ENCODE peak calls at places on chromosome 18, in eight cellular contexts. G is mammary epithelial cell, T is thyroid gland, W is caudate nucleus, L is right atrium auricular region, H is lower lobe of right lung, V is dorsolateral prefrontal cortex, Y is spleen. A is an unnamed sample.

GRCh38 chr18:3046216-3046808 is 33.4 kb upstream of the LPIN2 start:
- DNase-seq in G (no peak), T (no peak), W (no peak), L (no peak), H (no peak), V (no peak), Y (no peak), A (no peak)

GRCh38 chr18:5238371-5238758 is 41.3 kb upstream of the AKAIN1 start:
- DNase-seq in G (no peak), T (peak), W (no peak), L (peak), H (peak), V (peak), Y (peak), A (no peak)

GRCh38 chr18:55706893-55707292 is 118.9 kb upstream of the TCF4 start:
- DNase-seq in G (peak), T (no peak), W (no peak), L (no peak), H (no peak), V (no peak), Y (no peak), A (no peak)

GRCh38 chr18:55109818-55110414 is 150.7 kb upstream of the CCDC68 start:
- DNase-seq in G (no peak), T (no peak), W (no peak), L (no peak), H (no peak), V (no peak), Y (no peak), A (no peak)

GRCh38 chr18:10041180-10041579 is 127.4 kb downstream of the VAPA start:
- DNase-seq in G (no peak), T (peak), W (no peak), L (peak), H (no peak), V (no peak), Y (no peak), A (no peak)

GRCh38 chr18:75170916-75171315 is 38.0 kb downstream of the PTGR3 start:
- DNase-seq in G (no peak), T (no peak), W (no peak), L (peak), H (no peak), V (no peak), Y (no peak), A (no peak)

GRCh38 chr18:50286391-50287027 is 983 bp downstream of the CXXC1 start:
- DNase-seq in G (peak), T (no peak), W (no peak), L (no peak), H (no peak), V (no peak), Y (peak), A (no peak)

GRCh38 chr18:53864758-53865157 is 359.7 kb downstream of the MBD2 start:
- DNase-seq in G (peak), T (no peak), W (no peak), L (no peak), H (no peak), V (no peak), Y (no peak), A (no peak)

GRCh38 chr18:74294526-74294925 is 2.8 kb upstream of the CYB5A start:
- DNase-seq in G (no peak), T (no peak), W (no peak), L (no peak), H (no peak), V (no peak), Y (no peak), A (no peak)

GRCh38 chr18:9433616-9434239 is 41.6 kb upstream of the RALBP1 start:
- DNase-seq in G (no peak), T (no peak), W (no peak), L (no peak), H (no peak), V (no peak), Y (no peak), A (no peak)

GRCh38 chr18:42929857-42930256 is 185.6 kb downstream of the RIT2 start:
- DNase-seq in G (peak), T (no peak), W (no peak), L (no peak), H (no peak), V (no peak), Y (no peak), A (no peak)
- H3K27ac ChIP-seq in G (no peak), T (no peak), W (no peak), L (no peak), H (no peak), V (no peak), Y (no peak), A (no peak)

GRCh38 chr18:51361130-51361860 is 163.8 kb upstream of the MEX3C start:
- DNase-seq in G (no peak), T (no peak), W (no peak), L (no peak), H (no peak), V (no peak), Y (no peak), A (no peak)
- H3K27ac ChIP-seq in G (no peak), T (no peak), W (no peak), L (peak), H (no peak), V (no peak), Y (peak), A (no peak)

DNA sequence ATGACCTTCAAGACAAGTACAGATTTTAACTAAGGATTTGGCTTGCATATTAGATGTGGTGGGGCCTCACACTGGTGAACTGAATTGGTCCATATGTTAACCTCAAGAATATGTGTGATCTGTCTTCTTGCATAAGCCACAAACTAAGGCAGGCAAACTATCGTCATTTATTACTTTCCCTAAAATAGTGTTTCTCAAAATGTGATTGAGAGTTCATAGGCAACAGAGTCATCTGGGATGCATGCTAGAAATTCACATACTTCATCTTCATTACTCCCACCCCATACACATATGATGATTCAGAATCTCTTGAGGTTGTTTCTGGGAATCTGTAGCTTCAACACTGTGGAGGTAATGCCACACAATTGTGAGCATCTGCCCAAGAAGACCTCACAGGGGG is 822.8 kb upstream of the CDH2 start:
- DNase-seq in G (no peak), T (no peak), W (no peak), L (no peak), H (no peak), V (no peak), Y (no peak), A (no peak)
- H3K27ac ChIP-seq in G (no peak), T (no peak), W (no peak), L (no peak), H (no peak), V (no peak), Y (no peak), A (no peak)

DNA sequence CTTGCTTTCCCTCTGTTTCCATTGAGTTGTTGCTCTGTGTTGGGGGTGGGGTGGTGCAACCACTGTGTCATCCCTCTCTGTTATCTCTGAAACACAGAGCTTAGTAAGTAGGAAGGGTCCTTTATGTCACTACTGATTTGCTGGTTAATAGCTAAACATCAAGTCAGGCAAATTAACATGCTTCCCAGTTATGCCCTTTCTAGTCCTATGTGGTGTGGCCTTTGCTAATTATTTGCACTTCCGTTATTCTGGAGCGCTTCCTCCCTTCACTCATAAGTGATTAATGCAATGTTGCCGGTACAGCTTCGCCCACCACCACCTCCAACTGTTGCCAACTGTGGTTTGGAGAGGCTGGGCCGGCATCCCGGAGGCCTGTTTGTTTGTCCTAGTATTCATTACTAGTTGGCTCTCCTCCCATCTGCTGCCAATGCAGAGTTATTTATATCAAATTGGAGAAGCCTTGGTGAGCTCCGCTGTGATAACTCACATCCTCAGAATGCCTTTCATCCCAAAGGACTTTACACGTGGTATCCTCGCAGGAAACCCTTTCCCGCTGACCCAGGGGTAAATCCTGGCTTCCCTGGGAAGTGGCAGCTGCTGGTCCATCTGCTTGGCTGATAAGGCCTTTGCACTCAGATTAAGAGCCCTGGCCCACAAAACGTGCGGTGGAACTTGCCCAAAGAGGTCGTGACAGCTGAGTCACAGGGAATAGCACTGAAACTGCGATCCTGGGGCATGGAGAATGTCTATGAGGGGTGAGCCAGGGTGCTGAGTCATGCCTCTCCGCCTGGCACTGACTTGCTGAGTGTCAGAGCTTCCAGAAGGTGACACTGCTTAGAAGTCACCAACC is 72.1 kb upstream of the ZCCHC2 start:
- DNase-seq in G (peak), T (peak), W (no peak), L (peak), H (peak), V (no peak), Y (peak), A (no peak)
- H3K27ac ChIP-seq in G (peak), T (peak), W (no peak), L (peak), H (peak), V (no peak), Y (peak), A (no peak)

DNA sequence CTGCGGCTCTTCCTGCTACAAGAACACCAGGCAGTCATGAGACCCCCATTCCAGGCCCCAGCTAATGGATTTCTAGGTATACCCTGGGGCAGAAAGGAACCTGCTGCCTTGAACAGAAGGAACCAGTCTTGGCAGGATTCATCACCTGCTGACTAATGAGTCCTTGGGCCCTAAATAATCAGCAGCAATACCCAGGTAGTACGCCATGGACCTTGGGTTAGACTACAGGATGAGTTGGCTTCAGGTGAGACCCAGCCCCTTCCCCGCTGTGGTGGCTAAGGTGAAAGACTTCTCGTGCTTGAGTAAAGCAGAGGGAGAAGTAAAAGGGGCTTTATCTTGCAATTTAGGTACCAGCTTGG is 105.0 kb downstream of the SPIRE1 start:
- DNase-seq in G (peak), T (no peak), W (no peak), L (no peak), H (no peak), V (no peak), Y (no peak), A (no peak)
- H3K27ac ChIP-seq in G (no peak), T (no peak), W (no peak), L (no peak), H (peak), V (no peak), Y (no peak), A (no peak)

GRCh38 chr18:79934311-79935097 is 16.9 kb downstream of the SLC66A2 start:
- DNase-seq in G (no peak), T (no peak), W (no peak), L (no peak), H (peak), V (peak), Y (peak), A (no peak)
- H3K27ac ChIP-seq in G (no peak), T (peak), W (peak), L (no peak), H (peak), V (peak), Y (peak), A (no peak)

DNA sequence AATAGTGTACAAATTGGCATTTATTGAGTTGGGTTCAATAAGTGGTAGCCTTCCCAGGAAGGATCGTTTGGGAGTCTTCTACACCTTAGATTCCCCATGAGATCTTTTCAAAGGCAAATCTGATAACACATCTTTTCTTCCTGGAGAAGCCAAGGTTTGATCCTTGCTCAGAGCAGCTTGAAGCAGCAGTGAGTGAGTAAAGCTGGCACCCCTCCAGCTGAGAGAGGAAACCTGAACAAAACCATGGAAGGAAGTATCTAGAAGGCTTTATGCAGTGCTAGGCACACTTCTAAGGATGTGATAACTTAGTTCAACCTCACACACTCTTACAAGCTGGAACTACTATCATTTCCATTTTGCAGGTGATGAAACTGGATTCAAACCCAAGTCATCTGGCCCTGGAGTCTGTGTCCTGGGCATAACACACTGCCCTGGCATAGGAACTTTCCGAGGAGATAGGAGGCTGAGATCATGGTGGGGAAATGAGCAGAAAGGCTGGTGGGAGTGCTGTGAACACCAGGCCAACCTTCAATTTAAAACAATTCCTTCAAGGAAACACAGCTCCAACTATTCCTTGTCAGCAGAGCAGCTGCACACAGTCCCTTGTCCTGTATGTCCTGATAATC is 71.3 kb downstream of the CTAGE1 start:
- DNase-seq in G (peak), T (peak), W (no peak), L (peak), H (no peak), V (no peak), Y (no peak), A (no peak)
- H3K27ac ChIP-seq in G (no peak), T (peak), W (no peak), L (peak), H (peak), V (no peak), Y (peak), A (no peak)

DNA sequence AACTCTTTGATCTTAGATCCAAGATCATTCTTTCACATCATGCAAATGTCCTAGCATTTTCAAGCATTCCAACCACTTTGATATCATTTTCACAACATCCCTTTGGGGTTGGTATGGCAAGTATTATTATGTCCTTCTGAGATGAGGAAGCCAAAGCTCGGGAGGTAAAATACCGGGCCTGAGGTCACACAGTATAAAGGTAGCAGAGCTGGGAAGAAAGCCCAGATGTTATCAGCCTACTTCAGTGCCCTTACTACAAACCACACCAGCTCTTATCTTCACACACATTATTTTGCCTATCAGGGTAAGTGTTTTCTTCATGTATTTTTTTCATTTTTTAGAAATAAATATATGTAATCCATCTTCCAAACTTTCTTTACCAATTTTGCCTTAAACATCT is 4.2 kb upstream of the B4GALT6 start:
- DNase-seq in G (no peak), T (no peak), W (no peak), L (no peak), H (no peak), V (no peak), Y (no peak), A (no peak)
- H3K27ac ChIP-seq in G (no peak), T (no peak), W (no peak), L (no peak), H (no peak), V (no peak), Y (no peak), A (no peak)

A was measured in substantia nigra.